ENCODE peak calls at places on chromosomes 16 and 17, in six cellular contexts. H is IMR-90, C is mesenchymal stem cell, R is neuronal stem cell, W is H9, G is H1. U is an unnamed sample.

GRCh38 chr16:84268661-84269060 is 26.0 kb upstream of the WFDC1 start:
- DNase-seq in G (no peak), H (no peak), W (no peak), C (no peak), R (no peak), U (no peak)

GRCh38 chr16:886802-887731 is 83.7 kb downstream of the LMF1 start:
- DNase-seq in H (no peak), C (no peak), W (no peak), G (peak; percentile 61), R (peak; percentile 6), U (peak; percentile 30)

GRCh38 chr16:79437764-79438728 is 162.5 kb downstream of the MAF start:
- DNase-seq in C (no peak), R (peak; percentile 15), G (peak; percentile 59), H (no peak), W (peak; percentile 56), U (peak; percentile 57)

GRCh38 chr17:75124041-75124818 is 7.3 kb downstream of the NT5C start:
- DNase-seq in G (no peak), H (peak; percentile 18), C (peak; percentile 36), W (no peak), R (no peak), U (no peak)

GRCh38 chr17:63447688-63448005 is 1.5 kb upstream of the CYB561 start:
- DNase-seq in C (no peak), R (no peak), G (no peak), W (no peak), H (no peak), U (no peak)

GRCh38 chr16:69013991-69014390 is 91.5 kb upstream of the HAS3 start:
- DNase-seq in C (no peak), W (no peak), H (peak; percentile 25), G (no peak), R (no peak), U (no peak)

GRCh38 chr16:56847173-56847948 is 17.6 kb upstream of the SLC12A3 start:
- DNase-seq in R (no peak), C (no peak), H (no peak), G (no peak), W (no peak), U (no peak)

GRCh38 chr17:37483311-37484039 is 6.2 kb upstream of the DUSP14 start:
- DNase-seq in G (no peak), C (peak; percentile 99), R (no peak), H (peak; percentile 98), W (no peak), U (peak; percentile 65)

GRCh38 chr17:77507116-77507885 is 366.5 kb downstream of the SEC14L1 start:
- DNase-seq in H (no peak), R (no peak), W (peak; percentile 66), C (no peak), G (no peak), U (peak; percentile 25)

GRCh38 chr17:74442670-74443515 is 11.0 kb downstream of the GPRC5C start:
- DNase-seq in H (no peak), W (peak; percentile 69), R (no peak), C (no peak), G (peak; percentile 69), U (no peak)

GRCh38 chr17:78151514-78152008 is 5.4 kb downstream of the C17orf99 start:
- DNase-seq in H (no peak), G (no peak), W (peak; percentile 57), R (no peak), C (no peak), U (no peak)

GRCh38 chr16:54286067-54286329 is 589 bp downstream of the IRX3 start:
- DNase-seq in G (no peak), R (no peak), H (no peak), C (no peak), W (no peak), U (no peak)

DNA sequence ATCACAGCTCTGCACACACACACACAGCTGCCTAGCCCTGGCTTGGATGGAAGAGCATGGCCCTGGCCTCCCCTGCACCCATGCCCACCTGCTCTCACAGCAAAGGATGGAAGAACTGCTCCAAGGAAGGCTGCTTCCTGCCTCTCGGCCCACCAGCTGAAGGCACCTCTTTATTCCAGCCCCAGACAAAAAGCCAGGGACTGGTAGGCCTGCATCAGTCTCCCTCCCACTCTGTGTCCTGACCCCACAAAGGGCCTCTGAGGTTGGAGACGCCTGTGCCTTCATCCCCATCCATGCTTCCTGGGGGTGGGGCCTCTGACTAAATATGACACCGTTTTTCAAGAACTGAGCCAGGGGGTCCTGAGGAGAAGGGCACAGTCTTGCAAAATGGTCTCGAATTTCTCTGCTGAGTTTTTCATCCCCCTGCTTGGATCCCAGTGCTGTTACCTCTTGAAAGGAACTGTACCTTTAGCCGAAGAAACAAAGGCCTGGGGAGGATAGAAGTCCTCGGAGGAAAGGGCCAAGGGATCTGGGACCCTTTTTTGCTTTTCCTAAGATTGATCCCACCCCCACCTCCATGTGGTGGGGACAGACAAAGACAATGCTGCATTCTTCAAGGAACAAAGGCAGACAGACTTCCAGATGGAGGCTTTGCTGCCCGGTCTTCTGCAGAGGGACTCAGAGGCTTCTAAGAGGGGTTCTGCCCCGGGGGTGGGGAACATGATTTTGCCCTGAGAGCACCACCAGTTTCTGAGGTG is 5.2 kb downstream of the C17orf50 start:
- DNase-seq in H (no peak), C (no peak), W (no peak), G (no peak), R (no peak), U (no peak)
- H2BK15ac ChIP-seq in H (no peak overlapping the region), C (no peak overlapping the region), W (no peak overlapping the region), G (peak overlapping the region; percentile 40), R (peak overlapping the region; percentile 97), U (no peak overlapping the region)

GRCh38 chr17:27623578-27623977 is 7.4 kb upstream of the LGALS9 start:
- DNase-seq in W (no peak), C (no peak), R (no peak), G (no peak), H (no peak), U (no peak)

GRCh38 chr17:27622160-27622559 is 8.8 kb upstream of the LGALS9 start:
- DNase-seq in R (no peak), H (no peak), W (no peak), C (no peak), G (no peak), U (no peak)

GRCh38 chr17:27625856-27626255 is 5.1 kb upstream of the LGALS9 start:
- DNase-seq in H (no peak), C (no peak), G (no peak), W (no peak), R (no peak), U (no peak)

GRCh38 chr17:27622914-27623313 is 8.1 kb upstream of the LGALS9 start:
- DNase-seq in W (no peak), C (no peak), R (no peak), H (no peak), G (no peak), U (no peak)

GRCh38 chr17:27624555-27624954 is 6.4 kb upstream of the LGALS9 start:
- DNase-seq in G (no peak), R (no peak), C (no peak), W (no peak), H (no peak), U (no peak)
- H2BK15ac ChIP-seq in G (no peak overlapping the region), R (peak overlapping the region; percentile 56), C (no peak overlapping the region), W (no peak overlapping the region), H (no peak overlapping the region), U (no peak overlapping the region)

GRCh38 chr17:27809555-27809954 is 9.2 kb upstream of the NOS2 start:
- DNase-seq in G (no peak), W (no peak), R (no peak), H (no peak), C (no peak), U (no peak)

GRCh38 chr17:27810211-27810901 is 10.0 kb upstream of the NOS2 start:
- DNase-seq in G (no peak), C (no peak), W (peak; percentile 54), H (no peak), R (no peak), U (no peak)

GRCh38 chr17:27811961-27812360 is 11.6 kb upstream of the NOS2 start:
- DNase-seq in R (no peak), C (no peak), W (no peak), G (no peak), H (no peak), U (no peak)

GRCh38 chr17:27808629-27809028 is 8.3 kb upstream of the NOS2 start:
- DNase-seq in H (no peak), G (no peak), W (peak; percentile 52), C (no peak), R (no peak), U (no peak)

DNA sequence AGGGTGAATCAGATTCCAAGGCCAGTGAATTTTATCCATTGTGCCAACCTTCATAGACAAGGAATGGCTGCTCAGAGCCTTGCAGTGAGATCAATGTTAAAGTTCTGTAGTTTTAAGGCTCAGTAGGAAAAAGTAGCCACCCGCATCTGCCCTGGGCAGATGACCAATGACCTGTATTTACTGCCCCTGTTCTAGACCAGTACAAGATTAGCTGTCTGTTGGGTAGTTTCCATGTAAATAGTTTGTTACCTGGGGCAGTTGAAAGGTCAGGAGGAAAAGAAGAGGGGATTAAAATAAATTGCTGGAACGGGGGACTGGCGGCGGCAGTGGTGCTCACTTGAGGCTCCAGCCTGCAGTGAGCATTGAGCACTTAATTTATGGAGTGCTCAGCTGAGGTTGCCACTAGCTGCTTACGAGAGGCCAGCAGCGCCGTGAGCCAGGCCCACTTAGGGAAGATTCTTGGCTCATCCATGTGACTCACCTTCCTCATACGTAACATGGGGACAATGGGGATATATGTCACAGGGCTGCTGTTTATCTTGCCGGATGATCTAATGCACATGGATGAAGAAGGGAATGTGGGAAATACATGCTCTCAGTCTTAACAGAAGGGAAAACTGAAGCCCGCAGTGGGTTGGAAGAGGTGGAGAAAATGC is 10.7 kb upstream of the NOS2 start:
- DNase-seq in G (no peak), C (peak; percentile 57), W (no peak), R (no peak), H (peak; percentile 58), U (no peak)
- H2BK15ac ChIP-seq in G (no peak overlapping the region), C (no peak overlapping the region), W (no peak overlapping the region), R (no peak overlapping the region), H (no peak overlapping the region), U (no peak overlapping the region)

GRCh38 chr17:7842380-7842949 is 8.4 kb downstream of the KDM6B start:
- DNase-seq in W (no peak), R (no peak), C (peak; percentile 98), G (peak; percentile 62), H (peak; percentile 97), U (peak; percentile 45)

GRCh38 chr17:7845359-7846062 is 9.4 kb upstream of the TMEM88 start:
- DNase-seq in G (no peak), W (no peak), H (no peak), C (no peak), R (no peak), U (no peak)

GRCh38 chr17:7844292-7845154 is 10.3 kb upstream of the TMEM88 start:
- DNase-seq in H (peak; percentile 94), R (peak; percentile 85), C (peak; percentile 98), G (peak; percentile 88), W (peak; percentile 97), U (peak; percentile 97)

GRCh38 chr17:7842950-7843535 is 9.0 kb downstream of the KDM6B start:
- DNase-seq in R (no peak), G (peak; percentile 76), C (peak; percentile 97), W (peak; percentile 74), H (peak; percentile 94), U (peak; percentile 85)

DNA sequence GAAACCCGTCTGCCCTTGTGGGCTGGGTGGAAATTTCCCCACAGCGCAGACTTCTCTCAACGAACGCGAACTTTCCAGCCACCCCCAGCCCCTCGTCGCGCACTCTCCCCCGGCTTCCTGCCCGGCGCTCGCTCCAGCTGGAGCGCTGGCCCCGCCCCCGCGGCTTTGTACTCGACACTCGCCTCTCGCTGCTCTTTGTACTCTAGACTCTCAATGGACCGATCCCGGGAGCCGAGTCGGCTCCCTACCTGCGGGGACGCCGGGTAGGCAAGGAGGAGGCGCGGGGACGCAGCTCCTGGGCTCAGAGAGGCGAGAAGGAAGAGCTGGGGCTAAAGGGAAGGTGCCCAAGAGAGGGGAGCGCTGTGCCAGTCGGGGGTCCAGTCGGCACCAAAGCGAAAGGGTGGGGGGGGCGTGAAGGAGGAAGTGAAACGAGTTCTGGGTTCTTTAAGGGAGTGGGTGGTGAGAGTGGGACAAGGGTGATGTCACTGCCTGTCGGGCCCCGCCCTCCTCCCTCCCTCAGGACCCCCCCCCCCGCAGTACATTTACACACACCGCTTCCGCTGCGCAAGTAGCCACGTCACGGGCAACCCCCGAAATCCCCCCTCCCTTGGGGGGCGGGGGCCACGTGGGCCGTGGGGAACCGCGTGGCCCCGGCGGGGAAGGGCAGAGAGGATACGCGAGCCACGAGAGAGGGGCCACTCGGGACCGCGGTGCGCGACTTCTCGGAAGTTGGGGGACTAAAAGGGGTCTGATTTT is 9.7 kb downstream of the KDM6B start:
- DNase-seq in G (peak; percentile 93), H (peak; percentile 90), C (peak; percentile 94), W (peak; percentile 91), R (peak; percentile 86), U (peak; percentile 93)
- H2BK15ac ChIP-seq in G (peak overlapping the region; percentile 29), H (peak overlapping the region; percentile 83), C (peak overlapping the region; percentile 97), W (no peak overlapping the region), R (peak overlapping the region; percentile 45), U (no peak overlapping the region)